ENCODE peak calls at places on chromosome 6, in six cellular contexts. V, O, H, A, P and F are unnamed samples.

GRCh38 chr6:7617954-7618764 is 28.2 kb downstream of the SNRNP48 start:
- DNase-seq in V (peak), O (peak), H (peak), A (peak), P (no peak), F (peak)

GRCh38 chr6:169960531-169960890 is 209.1 kb downstream of the ERMARD start:
- DNase-seq in V (no peak), O (peak), H (no peak), A (no peak), P (no peak), F (no peak)

GRCh38 chr6:53151676-53152075 is 3.0 kb upstream of the GCM1 start:
- DNase-seq in V (no peak), O (no peak), H (no peak), A (no peak), P (no peak), F (no peak)

GRCh38 chr6:17423018-17423417 is 29.6 kb downstream of the CAP2 start:
- DNase-seq in V (no peak), O (no peak), H (no peak), A (peak), P (no peak), F (no peak)

GRCh38 chr6:105326838-105327745 is 75.8 kb downstream of the PREP start:
- DNase-seq in V (peak), O (no peak), H (peak), A (peak), P (no peak), F (peak)

GRCh38 chr6:17101422-17102257 is at the start of gene STMND1:
- DNase-seq in V (no peak), O (peak), H (peak), A (peak), P (peak), F (no peak)

GRCh38 chr6:169008641-169009040 is 245.0 kb downstream of the THBS2 start:
- DNase-seq in V (no peak), O (no peak), H (peak), A (no peak), P (no peak), F (no peak)

GRCh38 chr6:72286911-72287311 is 335.0 kb upstream of the KCNQ5 start:
- DNase-seq in V (peak), O (no peak), H (peak), A (peak), P (no peak), F (peak)

GRCh38 chr6:70371454-70372105 is 41.7 kb upstream of the FAM135A start:
- DNase-seq in V (peak), O (no peak), H (peak), A (peak), P (no peak), F (peak)

GRCh38 chr6:119620846-119621570 is 271.4 kb upstream of the MAN1A1 start:
- DNase-seq in V (peak), O (no peak), H (peak), A (peak), P (no peak), F (peak)

GRCh38 chr6:147547369-147547902 is 38.9 kb downstream of the SAMD5 start:
- DNase-seq in V (no peak), O (no peak), H (no peak), A (no peak), P (no peak), F (no peak)

GRCh38 chr6:42190784-42191183 is 4.0 kb downstream of the GUCA1B start:
- DNase-seq in V (peak), O (no peak), H (peak), A (peak), P (no peak), F (peak)

GRCh38 chr6:165031491-165031890 is 277.9 kb downstream of the C6orf118 start:
- DNase-seq in V (no peak), O (no peak), H (no peak), A (no peak), P (no peak), F (no peak)

GRCh38 chr6:35786810-35787209 is 6.0 kb downstream of the CLPSL1 start:
- DNase-seq in V (no peak), O (no peak), H (no peak), A (no peak), P (no peak), F (no peak)

GRCh38 chr6:170260686-170261085 is 30.2 kb downstream of the DLL1 start:
- DNase-seq in V (no peak), O (no peak), H (no peak), A (no peak), P (no peak), F (no peak)

GRCh38 chr6:209432-210103 is 82.7 kb upstream of the DUSP22 start:
- DNase-seq in V (no peak), O (no peak), H (no peak), A (no peak), P (no peak), F (no peak)

GRCh38 chr6:26216886-26217713 is 129.9 kb downstream of the HFE start:
- DNase-seq in V (peak), O (peak), H (peak), A (peak), P (peak), F (peak)

GRCh38 chr6:168138436-168138835 is 59.4 kb upstream of the FRMD1 start:
- DNase-seq in V (no peak), O (no peak), H (no peak), A (no peak), P (no peak), F (no peak)

GRCh38 chr6:46347669-46348068 is 143.6 kb downstream of the RCAN2 start:
- DNase-seq in V (no peak), O (no peak), H (peak), A (no peak), P (no peak), F (no peak)

GRCh38 chr6:138310294-138310693 is 67.4 kb upstream of the SMIM28 start:
- DNase-seq in V (no peak), O (no peak), H (peak), A (peak), P (no peak), F (no peak)

GRCh38 chr6:32883789-32884188 is 29.8 kb downstream of the PSMB9 start:
- DNase-seq in V (peak), O (no peak), H (peak), A (no peak), P (no peak), F (no peak)

GRCh38 chr6:87151786-87152527 is 3.4 kb upstream of the ZNF292 start:
- DNase-seq in V (peak), O (peak), H (peak), A (peak), P (peak), F (peak)

GRCh38 chr6:112899541-112899940 is 552.4 kb downstream of the RFPL4B start:
- DNase-seq in V (no peak), O (no peak), H (no peak), A (no peak), P (no peak), F (no peak)

GRCh38 chr6:37985355-37985754 is 165.8 kb downstream of the ZFAND3 start:
- DNase-seq in V (no peak), O (no peak), H (no peak), A (no peak), P (no peak), F (no peak)

GRCh38 chr6:136288566-136289326 is 900 bp downstream of the BCLAF1 start:
- DNase-seq in V (peak), O (peak), H (peak), A (peak), P (peak), F (peak)
- TF ChIP-seq CTCF in V (no peak), O (no peak), H (peak), A (peak), P (peak), F (no peak)

DNA sequence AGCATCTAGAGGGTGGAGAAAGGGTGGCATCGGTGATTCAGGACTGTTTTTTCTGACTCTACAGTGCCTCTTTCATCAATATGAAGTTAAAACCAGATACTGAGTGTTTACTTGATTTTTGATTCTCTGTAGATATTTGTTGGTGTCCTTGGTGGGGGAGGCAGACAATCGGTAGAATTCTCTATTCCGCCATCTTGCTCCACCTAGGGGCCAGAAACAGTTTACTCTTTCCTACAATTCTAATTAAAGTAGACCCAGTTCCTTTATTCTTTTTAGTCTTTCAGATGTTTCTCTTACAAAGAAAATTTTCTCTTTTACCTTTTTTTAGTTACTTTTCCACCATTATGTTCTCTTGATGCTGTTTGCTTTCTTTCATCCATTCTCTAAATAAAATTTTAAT is 162.1 kb upstream of the RAB32 start:
- DNase-seq in V (no peak), O (no peak), H (peak), A (no peak), P (no peak), F (no peak)
- TF ChIP-seq CTCF in V (peak), O (no peak), H (peak), A (peak), P (no peak), F (peak)

GRCh38 chr6:93784794-93785757 is 365.7 kb upstream of the EPHA7 start:
- DNase-seq in V (peak), O (no peak), H (peak), A (peak), P (no peak), F (no peak)

DNA sequence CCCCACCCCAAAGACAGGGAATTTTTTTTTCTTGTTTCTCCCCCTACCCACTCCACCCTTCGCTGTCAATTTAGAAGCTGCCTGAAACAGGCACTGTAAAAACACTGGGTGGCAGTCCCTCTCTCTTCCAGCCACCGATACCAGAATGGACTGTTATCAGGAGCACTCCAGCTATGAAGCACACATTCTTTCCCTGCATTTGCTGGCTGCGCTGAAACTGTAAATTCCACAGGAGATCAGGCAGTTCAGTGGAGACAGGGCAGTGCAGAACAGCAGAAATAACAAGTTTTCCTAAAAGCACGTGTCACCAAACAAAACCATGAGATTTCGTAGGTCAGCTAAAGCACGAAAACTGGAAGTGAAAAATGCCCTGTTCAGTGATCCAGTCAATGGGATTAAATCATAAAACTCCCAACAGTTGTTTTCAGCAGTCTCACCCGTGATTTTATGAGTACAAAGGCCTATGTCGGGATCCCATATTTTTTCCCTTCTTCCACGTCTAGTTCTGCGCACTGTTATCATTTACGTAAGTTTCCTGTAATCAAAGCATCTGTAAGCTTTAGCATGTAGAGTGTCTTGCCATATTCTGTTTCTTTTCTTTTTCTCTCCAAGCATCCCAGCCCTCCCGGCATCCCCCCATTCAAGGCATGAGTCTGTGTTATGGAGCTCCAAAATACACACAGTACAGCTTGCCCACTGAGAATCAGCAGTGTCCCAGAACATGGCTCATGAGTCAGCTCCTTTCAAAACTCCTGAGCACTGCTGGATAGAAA is 359.9 kb upstream of the EPHA7 start:
- DNase-seq in V (peak), O (no peak), H (peak), A (peak), P (peak), F (no peak)
- TF ChIP-seq CTCF in V (no peak), O (no peak), H (peak), A (peak), P (peak), F (no peak)

GRCh38 chr6:144394209-144394608 is 109.1 kb downstream of the UTRN start:
- DNase-seq in V (no peak), O (no peak), H (no peak), A (peak), P (no peak), F (no peak)
- TF ChIP-seq CTCF in V (no peak), O (no peak), H (no peak), A (no peak), P (no peak), F (no peak)

GRCh38 chr6:5108068-5108467 is 22.9 kb downstream of the PPP1R3G start:
- DNase-seq in V (no peak), O (no peak), H (no peak), A (no peak), P (no peak), F (no peak)
- TF ChIP-seq CTCF in V (no peak), O (no peak), H (no peak), A (no peak), P (no peak), F (no peak)

GRCh38 chr6:43216200-43216599 is 13.1 kb downstream of the DNPH1 start:
- DNase-seq in V (no peak), O (no peak), H (no peak), A (no peak), P (no peak), F (no peak)

GRCh38 chr6:43213431-43213830 is 15.8 kb downstream of the DNPH1 start:
- DNase-seq in V (no peak), O (no peak), H (no peak), A (no peak), P (no peak), F (no peak)

GRCh38 chr6:43215066-43215465 is 14.2 kb downstream of the DNPH1 start:
- DNase-seq in V (no peak), O (no peak), H (no peak), A (no peak), P (no peak), F (no peak)

GRCh38 chr6:43207286-43207685 is 22.0 kb downstream of the DNPH1 start:
- DNase-seq in V (no peak), O (no peak), H (no peak), A (no peak), P (no peak), F (no peak)

GRCh38 chr6:43211960-43212359 is 17.3 kb downstream of the DNPH1 start:
- DNase-seq in V (no peak), O (no peak), H (no peak), A (no peak), P (no peak), F (no peak)
- TF ChIP-seq CTCF in V (no peak), O (no peak), H (no peak), A (peak), P (no peak), F (no peak)

GRCh38 chr6:111221804-111222203 is 134.5 kb downstream of the SLC16A10 start:
- DNase-seq in V (no peak), O (no peak), H (no peak), A (no peak), P (no peak), F (no peak)

GRCh38 chr6:111215134-111215533 is 127.8 kb downstream of the SLC16A10 start:
- DNase-seq in V (no peak), O (no peak), H (no peak), A (no peak), P (no peak), F (no peak)

GRCh38 chr6:111220383-111221031 is 133.2 kb downstream of the SLC16A10 start:
- DNase-seq in V (no peak), O (no peak), H (no peak), A (no peak), P (no peak), F (no peak)

GRCh38 chr6:111222341-111222740 is 135.0 kb downstream of the SLC16A10 start:
- DNase-seq in V (no peak), O (no peak), H (no peak), A (no peak), P (no peak), F (no peak)

GRCh38 chr6:111219785-111220184 is 132.5 kb downstream of the SLC16A10 start:
- DNase-seq in V (no peak), O (no peak), H (no peak), A (no peak), P (no peak), F (no peak)
- TF ChIP-seq CTCF in V (no peak), O (no peak), H (no peak), A (no peak), P (no peak), F (no peak)

GRCh38 chr6:19261642-19262041 is 575.5 kb upstream of the ID4 start:
- DNase-seq in V (no peak), O (no peak), H (no peak), A (no peak), P (no peak), F (no peak)
- TF ChIP-seq CTCF in V (no peak), O (no peak), H (no peak), A (no peak), P (no peak), F (no peak)

DNA sequence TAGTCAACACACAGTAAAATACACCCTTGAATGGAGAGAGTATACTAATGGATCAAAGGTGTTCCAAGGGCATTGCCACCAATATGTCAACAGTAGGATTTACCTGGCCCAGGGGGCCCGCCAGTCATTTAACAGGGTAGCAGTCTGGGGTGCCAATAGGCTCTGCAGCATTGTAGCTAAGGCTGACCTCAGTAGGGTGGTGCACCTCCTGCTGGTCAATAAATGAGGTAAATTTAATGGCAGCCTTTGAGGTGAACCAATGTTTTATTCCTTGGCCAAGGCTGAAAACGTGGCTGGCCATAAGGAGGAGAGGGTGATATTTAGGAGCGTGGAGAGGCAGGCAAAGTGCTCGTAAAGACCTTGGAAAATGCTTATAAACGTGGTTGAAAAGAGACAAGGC is 147.2 kb downstream of the RPS12 start:
- DNase-seq in V (no peak), O (no peak), H (no peak), A (no peak), P (no peak), F (no peak)
- TF ChIP-seq CTCF in V (no peak), O (no peak), H (no peak), A (peak), P (no peak), F (peak)